ENCODE peak calls at places on chromosomes 2 and 18, in six cellular contexts. G is HCEC 1CT, N is T-helper 9 cell, U is OCI-LY7, F is KBM-7, L is EL. H is an unnamed sample.
A peak's percentile ranks its signal among the peaks of the same experiment; 100 is the strongest.

GRCh38 chr2:105248316-105249070 is 7.0 kb downstream of the GPR45 start:
- DNase-seq in U (no peak), F (no peak), G (no peak), L (no peak), N (no peak), H (no peak)

GRCh38 chr18:42030586-42031182 is 75.7 kb downstream of the PIK3C3 start:
- DNase-seq in L (peak; percentile 29), N (no peak), G (peak; percentile 30), U (peak; percentile 0), F (peak; percentile 22), H (no peak)

GRCh38 chr2:180520816-180521595 is 459.4 kb upstream of the UBE2E3 start:
- DNase-seq in F (no peak), G (peak; percentile 80), N (no peak), U (no peak), L (peak; percentile 54), H (no peak)

GRCh38 chr18:6221602-6222014 is 193.1 kb downstream of the L3MBTL4 start:
- DNase-seq in U (no peak), G (no peak), F (no peak), L (no peak), N (no peak), H (no peak)

GRCh38 chr18:31444142-31444541 is 3.4 kb upstream of the DSG3 start:
- DNase-seq in G (no peak), N (no peak), L (no peak), F (no peak), U (no peak), H (no peak)

GRCh38 chr18:9120796-9121195 is 15.8 kb upstream of the ANKRD12 start:
- DNase-seq in N (no peak), L (no peak), G (no peak), U (no peak), F (no peak), H (no peak)

GRCh38 chr2:3636586-3637310 is 21.3 kb upstream of the ALLC start:
- DNase-seq in N (no peak), G (no peak), L (no peak), F (no peak), U (no peak), H (peak; percentile 24)

GRCh38 chr18:2180586-2180985 is 390.7 kb downstream of the METTL4 start:
- DNase-seq in L (no peak), U (no peak), F (peak; percentile 31), G (no peak), N (no peak), H (no peak)

GRCh38 chr2:69779258-69779989 is 37.5 kb downstream of the ANXA4 start:
- DNase-seq in U (no peak), G (peak; percentile 59), F (no peak), L (peak; percentile 25), N (no peak), H (no peak)

GRCh38 chr18:8800876-8801262 is 95.5 kb downstream of the MTCL1 start:
- DNase-seq in N (no peak), L (peak; percentile 73), G (no peak), F (no peak), U (no peak), H (no peak)

GRCh38 chr2:30078521-30078920 is 68.3 kb upstream of the YPEL5 start:
- DNase-seq in L (no peak), G (peak; percentile 6), N (no peak), F (no peak), U (no peak), H (no peak)

GRCh38 chr2:145875011-145875410 is 1355.1 kb upstream of the ZEB2 start:
- DNase-seq in F (no peak), U (no peak), G (no peak), L (no peak), N (no peak), H (no peak)

GRCh38 chr18:55351220-55351619 is 236.8 kb downstream of the TCF4 start:
- DNase-seq in F (no peak), U (no peak), L (peak; percentile 4), G (no peak), N (no peak), H (no peak)

H was measured in ascending aorta.